ENCODE peak calls at places on chromosomes 4 and X, in five cellular contexts. W, Y, L, A and M are unnamed samples.
A peak's percentile ranks its signal among the peaks of the same experiment; 100 is the strongest.

GRCh38 chr4:2291705-2292651 is 30.1 kb upstream of the MXD4 start:
- DNase-seq in L (no peak), Y (no peak), W (no peak), A (no peak), M (no peak)

GRCh38 chr4:54746228-54746627 is 88.5 kb downstream of the KIT start:
- DNase-seq in A (no peak), Y (no peak), W (no peak), L (no peak), M (peak; percentile 41)

GRCh38 chrX:146278381-146278780 is 460.8 kb downstream of the SLITRK2 start:
- DNase-seq in A (no peak), L (peak; percentile 0), Y (no peak), W (no peak), M (no peak)

GRCh38 chr4:189279188-189279587 is 661.5 kb upstream of the FRG1 start:
- DNase-seq in A (no peak), W (no peak), Y (no peak), L (no peak), M (no peak)

GRCh38 chr4:7832331-7832730 is 107.3 kb downstream of the AFAP1 start:
- DNase-seq in A (no peak), L (no peak), Y (no peak), W (no peak), M (no peak)

GRCh38 chr4:83108101-83108861 is 6.2 kb downstream of the PLAC8 start:
- DNase-seq in A (no peak), Y (no peak), L (no peak), W (no peak), M (no peak)

GRCh38 chr4:57187241-57187640 is 77.1 kb upstream of the IGFBP7 start:
- DNase-seq in Y (no peak), W (no peak), A (no peak), L (peak; percentile 75), M (peak; percentile 43)

GRCh38 chr4:3291969-3292570 is 751 bp upstream of the RGS12 start:
- DNase-seq in Y (no peak), W (peak; percentile 86), L (peak; percentile 51), A (no peak), M (peak; percentile 52)

GRCh38 chr4:5635826-5636196 is 72.5 kb downstream of the EVC2 start:
- DNase-seq in L (peak; percentile 85), A (no peak), Y (no peak), W (no peak), M (peak; percentile 88)

GRCh38 chr4:40845136-40845910 is 95.6 kb downstream of the NSUN7 start:
- DNase-seq in A (no peak), L (no peak), W (no peak), Y (no peak), M (no peak)

GRCh38 chrX:37872303-37872655 is 24.9 kb upstream of the DYNLT3 start:
- DNase-seq in W (no peak), A (no peak), L (no peak), Y (no peak), M (no peak)

GRCh38 chrX:153494061-153494460 is 719 bp upstream of the BGN start:
- DNase-seq in Y (no peak), L (no peak), A (no peak), W (no peak), M (no peak)

GRCh38 chrX:108309144-108309543 is 129.1 kb downstream of the COL4A6 start:
- DNase-seq in Y (no peak), A (no peak), L (peak; percentile 57), W (no peak), M (peak; percentile 77)

GRCh38 chrX:23478056-23478455 is 143.4 kb downstream of the PTCHD1 start:
- DNase-seq in Y (no peak), W (no peak), L (peak; percentile 3), A (no peak), M (peak; percentile 76)

GRCh38 chrX:103704863-103705262 is 5.8 kb upstream of the TMEM31 start:
- DNase-seq in W (no peak), Y (no peak), A (no peak), L (no peak), M (no peak)

GRCh38 chr4:24594887-24595286 is 10.5 kb upstream of the DHX15 start:
- DNase-seq in W (no peak), A (no peak), Y (no peak), L (peak; percentile 77), M (peak; percentile 93)

GRCh38 chr4:158621729-158622128 is 50.0 kb downstream of the C4orf46 start:
- DNase-seq in L (peak; percentile 58), A (no peak), W (no peak), Y (no peak), M (no peak)

GRCh38 chr4:56183344-56183959 is 203.8 kb downstream of the AASDH start:
- DNase-seq in L (no peak), A (no peak), Y (peak; percentile 17), W (no peak), M (no peak)

GRCh38 chr4:84499065-84499982 is at the start of gene NKX6-1:
- DNase-seq in A (no peak), L (peak; percentile 46), W (peak; percentile 73), Y (no peak), M (peak; percentile 91)

GRCh38 chrX:46588263-46588662 is 14.7 kb downstream of the CHST7 start:
- DNase-seq in Y (no peak), A (no peak), W (peak; percentile 64), L (peak; percentile 48), M (peak; percentile 22)

GRCh38 chr4:1377606-1378261 is 28.5 kb downstream of the NKX1-1 start:
- DNase-seq in Y (no peak), L (no peak), A (no peak), W (no peak), M (no peak)

GRCh38 chr4:18536420-18536819 is 514.9 kb upstream of the LCORL start:
- DNase-seq in L (no peak), Y (no peak), A (no peak), W (no peak), M (no peak)

GRCh38 chr4:1520145-1520661 is 114.0 kb upstream of the NKX1-1 start:
- DNase-seq in L (no peak), A (no peak), W (peak; percentile 56), Y (no peak), M (no peak)